ENCODE peak calls at places on chromosomes 7 and 10, in five cellular contexts. Q is AG09309, F is NB4, S is tibial artery, P is Caco-2. V is an unnamed sample.

GRCh38 chr10:131213651-131214505 is 97.6 kb downstream of the TCERG1L start:
- DNase-seq in Q (no peak), F (no peak), S (peak), P (no peak), V (no peak)

GRCh38 chr7:31633894-31634494 is 53.0 kb upstream of the PPP1R17 start:
- DNase-seq in Q (no peak), F (peak), S (no peak), P (peak), V (peak)

GRCh38 chr7:13742126-13742525 is 247.3 kb downstream of the ETV1 start:
- DNase-seq in Q (peak), F (no peak), S (no peak), P (peak), V (no peak)

GRCh38 chr10:93921338-93921737 is 27.6 kb downstream of the SLC35G1 start:
- DNase-seq in Q (no peak), F (peak), S (no peak), P (peak), V (peak)

GRCh38 chr7:46626261-46627037 is 705.4 kb upstream of the IGFBP3 start:
- DNase-seq in Q (no peak), F (no peak), S (no peak), P (no peak), V (no peak)

GRCh38 chr7:27170936-27171635 is 3.0 kb downstream of the HOXA10 start:
- DNase-seq in Q (no peak), F (no peak), S (peak), P (no peak), V (peak)

GRCh38 chr7:129277629-129278028 is 52.8 kb downstream of the AHCYL2 start:
- DNase-seq in Q (no peak), F (no peak), S (no peak), P (no peak), V (no peak)

GRCh38 chr10:81215498-81215897 is 659.5 kb upstream of the NRG3 start:
- DNase-seq in Q (no peak), F (no peak), S (no peak), P (no peak), V (no peak)

GRCh38 chr7:69189406-69189805 is 408.9 kb upstream of the AUTS2 start:
- DNase-seq in Q (no peak), F (no peak), S (no peak), P (no peak), V (no peak)

GRCh38 chr7:24608504-24608903 is 35.3 kb downstream of the PALS2 start:
- DNase-seq in Q (no peak), F (no peak), S (no peak), P (no peak), V (no peak)

GRCh38 chr7:102433319-102434038 is at the start of gene ORAI2:
- DNase-seq in Q (no peak), F (peak), S (peak), P (peak), V (peak)

GRCh38 chr10:97445357-97445721 is 467 bp downstream of the EXOSC1 start:
- DNase-seq in Q (no peak), F (no peak), S (no peak), P (no peak), V (no peak)
- TF ChIP-seq CTCF in Q (no peak), F (no peak), S (no peak), P (no peak), V (no peak)

DNA sequence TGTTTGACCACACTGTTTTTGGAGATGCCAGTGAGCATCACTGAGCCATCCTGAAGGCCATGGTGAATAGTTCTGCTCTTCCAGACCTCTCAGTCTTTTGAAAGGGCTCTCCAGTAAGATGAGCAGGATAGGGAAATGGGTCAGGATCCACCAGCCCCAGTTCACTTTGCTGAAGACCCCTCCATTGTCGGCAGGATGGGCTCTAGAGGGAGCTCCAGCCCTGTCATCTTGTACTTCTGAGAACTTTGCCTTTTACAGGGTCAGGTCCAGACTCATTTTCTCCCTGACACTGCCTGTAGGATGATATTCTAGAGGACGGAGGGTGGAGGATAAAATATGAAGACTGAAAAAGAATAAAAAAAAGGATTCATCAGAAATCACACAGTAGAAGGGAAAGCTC is 13.1 kb downstream of the LHFPL3 start:
- DNase-seq in Q (no peak), F (peak), S (no peak), P (peak), V (peak)
- TF ChIP-seq CTCF in Q (no peak), F (peak), S (no peak), P (peak), V (no peak)

GRCh38 chr10:132371641-132372081 is 25.3 kb upstream of the PWWP2B start:
- DNase-seq in Q (no peak), F (peak), S (peak), P (peak), V (no peak)
- TF ChIP-seq CTCF in Q (peak), F (peak), S (no peak), P (peak), V (peak)

GRCh38 chr10:106942035-106942662 is 222.4 kb downstream of the SORCS1 start:
- DNase-seq in Q (no peak), F (no peak), S (no peak), P (no peak), V (peak)
- TF ChIP-seq CTCF in Q (no peak), F (no peak), S (no peak), P (no peak), V (no peak)